ENCODE peak calls at places on chromosomes 1 and 21, in ten cellular contexts. One of them, this sample, is unnamed.

GRCh38 chr1:17573518-17574041 is 34.1 kb downstream of the ARHGEF10L start:
- DNase-seq in AML-193: no peak
- DNase-seq in activated B cell treated with CpG ODN at 0.5 μM for 24 hours: no peak
- DNase-seq in Panc1: no peak
- DNase-seq in HS-5: no peak
- DNase-seq in NCI-H446 treated with DMSO at 0.1 percent for 48 hours: no peak
- DNase-seq in activated gamma-delta T cell treated with anti-CD3 and anti-CD28 coated beads, Interleukin-2, amount 50 U/mL, for 16 hours: no peak
- DNase-seq in stimulated activated CD4-positive, alpha-beta T cell treated with anti-CD3 and anti-CD28 coated beads, Interleukin-15, amount 100 ng/mL, for 1 hour: no peak
- DNase-seq in endothelial cell of umbilical vein: no peak
- DNase-seq in AG10803: no peak
- DNase-seq in this sample: no peak

GRCh38 chr1:25167269-25168192 is 64.8 kb downstream of the SYF2 start:
- DNase-seq in AML-193: no peak
- DNase-seq in activated B cell treated with CpG ODN at 0.5 μM for 24 hours: no peak
- DNase-seq in Panc1: no peak
- DNase-seq in HS-5: no peak
- DNase-seq in NCI-H446 treated with DMSO at 0.1 percent for 48 hours: no peak
- DNase-seq in activated gamma-delta T cell treated with anti-CD3 and anti-CD28 coated beads, Interleukin-2, amount 50 U/mL, for 16 hours: no peak
- DNase-seq in stimulated activated CD4-positive, alpha-beta T cell treated with anti-CD3 and anti-CD28 coated beads, Interleukin-15, amount 100 ng/mL, for 1 hour: no peak
- DNase-seq in endothelial cell of umbilical vein: no peak
- DNase-seq in AG10803: no peak
- DNase-seq in this sample: no peak

GRCh38 chr1:1232224-1232800 is at the start of gene B3GALT6:
- DNase-seq in AML-193: no peak
- DNase-seq in activated B cell treated with CpG ODN at 0.5 μM for 24 hours: no peak
- DNase-seq in Panc1: no peak
- DNase-seq in HS-5: no peak
- DNase-seq in NCI-H446 treated with DMSO at 0.1 percent for 48 hours: no peak
- DNase-seq in activated gamma-delta T cell treated with anti-CD3 and anti-CD28 coated beads, Interleukin-2, amount 50 U/mL, for 16 hours: no peak
- DNase-seq in stimulated activated CD4-positive, alpha-beta T cell treated with anti-CD3 and anti-CD28 coated beads, Interleukin-15, amount 100 ng/mL, for 1 hour: no peak
- DNase-seq in endothelial cell of umbilical vein: no peak
- DNase-seq in AG10803: no peak
- DNase-seq in this sample: no peak

GRCh38 chr1:180941518-180942275 is 29.0 kb downstream of the KIAA1614 start:
- DNase-seq in AML-193: no peak
- DNase-seq in activated B cell treated with CpG ODN at 0.5 μM for 24 hours: no peak
- DNase-seq in Panc1: no peak
- DNase-seq in HS-5: no peak
- DNase-seq in NCI-H446 treated with DMSO at 0.1 percent for 48 hours: no peak
- DNase-seq in activated gamma-delta T cell treated with anti-CD3 and anti-CD28 coated beads, Interleukin-2, amount 50 U/mL, for 16 hours: no peak
- DNase-seq in stimulated activated CD4-positive, alpha-beta T cell treated with anti-CD3 and anti-CD28 coated beads, Interleukin-15, amount 100 ng/mL, for 1 hour: no peak
- DNase-seq in endothelial cell of umbilical vein: no peak
- DNase-seq in AG10803: no peak
- DNase-seq in this sample: no peak

GRCh38 chr1:203640723-203641523 is 14.3 kb downstream of the ATP2B4 start:
- DNase-seq in AML-193: no peak
- DNase-seq in activated B cell treated with CpG ODN at 0.5 μM for 24 hours: no peak
- DNase-seq in Panc1: no peak
- DNase-seq in HS-5: no peak
- DNase-seq in NCI-H446 treated with DMSO at 0.1 percent for 48 hours: peak; percentile 32
- DNase-seq in activated gamma-delta T cell treated with anti-CD3 and anti-CD28 coated beads, Interleukin-2, amount 50 U/mL, for 16 hours: no peak
- DNase-seq in stimulated activated CD4-positive, alpha-beta T cell treated with anti-CD3 and anti-CD28 coated beads, Interleukin-15, amount 100 ng/mL, for 1 hour: no peak
- DNase-seq in endothelial cell of umbilical vein: no peak
- DNase-seq in AG10803: no peak
- DNase-seq in this sample: no peak

GRCh38 chr1:206706298-206706791 is 21.6 kb downstream of the MAPKAPK2 start:
- DNase-seq in AML-193: no peak
- DNase-seq in activated B cell treated with CpG ODN at 0.5 μM for 24 hours: no peak
- DNase-seq in Panc1: no peak
- DNase-seq in HS-5: no peak
- DNase-seq in NCI-H446 treated with DMSO at 0.1 percent for 48 hours: peak; percentile 81
- DNase-seq in activated gamma-delta T cell treated with anti-CD3 and anti-CD28 coated beads, Interleukin-2, amount 50 U/mL, for 16 hours: no peak
- DNase-seq in stimulated activated CD4-positive, alpha-beta T cell treated with anti-CD3 and anti-CD28 coated beads, Interleukin-15, amount 100 ng/mL, for 1 hour: peak; percentile 14
- DNase-seq in endothelial cell of umbilical vein: no peak
- DNase-seq in AG10803: peak; percentile 90
- DNase-seq in this sample: no peak

GRCh38 chr1:15214507-15214906 is 32.5 kb upstream of the FHAD1 start:
- DNase-seq in AML-193: no peak
- DNase-seq in activated B cell treated with CpG ODN at 0.5 μM for 24 hours: no peak
- DNase-seq in Panc1: no peak
- DNase-seq in HS-5: no peak
- DNase-seq in NCI-H446 treated with DMSO at 0.1 percent for 48 hours: no peak
- DNase-seq in activated gamma-delta T cell treated with anti-CD3 and anti-CD28 coated beads, Interleukin-2, amount 50 U/mL, for 16 hours: no peak
- DNase-seq in stimulated activated CD4-positive, alpha-beta T cell treated with anti-CD3 and anti-CD28 coated beads, Interleukin-15, amount 100 ng/mL, for 1 hour: no peak
- DNase-seq in endothelial cell of umbilical vein: no peak
- DNase-seq in AG10803: peak; percentile 66
- DNase-seq in this sample: no peak

GRCh38 chr1:243798726-243799125 is 51.3 kb downstream of the AKT3 start:
- DNase-seq in AML-193: no peak
- DNase-seq in activated B cell treated with CpG ODN at 0.5 μM for 24 hours: no peak
- DNase-seq in Panc1: no peak
- DNase-seq in HS-5: peak; percentile 91
- DNase-seq in NCI-H446 treated with DMSO at 0.1 percent for 48 hours: no peak
- DNase-seq in activated gamma-delta T cell treated with anti-CD3 and anti-CD28 coated beads, Interleukin-2, amount 50 U/mL, for 16 hours: no peak
- DNase-seq in stimulated activated CD4-positive, alpha-beta T cell treated with anti-CD3 and anti-CD28 coated beads, Interleukin-15, amount 100 ng/mL, for 1 hour: no peak
- DNase-seq in endothelial cell of umbilical vein: peak; percentile 7
- DNase-seq in AG10803: peak; percentile 88
- DNase-seq in this sample: no peak

GRCh38 chr21:41895643-41896493 is 16.7 kb upstream of the PRDM15 start:
- DNase-seq in AML-193: no peak
- DNase-seq in activated B cell treated with CpG ODN at 0.5 μM for 24 hours: no peak
- DNase-seq in Panc1: no peak
- DNase-seq in HS-5: no peak
- DNase-seq in NCI-H446 treated with DMSO at 0.1 percent for 48 hours: no peak
- DNase-seq in activated gamma-delta T cell treated with anti-CD3 and anti-CD28 coated beads, Interleukin-2, amount 50 U/mL, for 16 hours: peak; percentile 34
- DNase-seq in stimulated activated CD4-positive, alpha-beta T cell treated with anti-CD3 and anti-CD28 coated beads, Interleukin-15, amount 100 ng/mL, for 1 hour: peak; percentile 22
- DNase-seq in endothelial cell of umbilical vein: peak; percentile 29
- DNase-seq in AG10803: no peak
- DNase-seq in this sample: no peak

GRCh38 chr1:72498393-72498792 is 216.1 kb upstream of the NEGR1 start:
- DNase-seq in AML-193: peak; percentile 15
- DNase-seq in activated B cell treated with CpG ODN at 0.5 μM for 24 hours: no peak
- DNase-seq in Panc1: no peak
- DNase-seq in HS-5: no peak
- DNase-seq in NCI-H446 treated with DMSO at 0.1 percent for 48 hours: no peak
- DNase-seq in activated gamma-delta T cell treated with anti-CD3 and anti-CD28 coated beads, Interleukin-2, amount 50 U/mL, for 16 hours: no peak
- DNase-seq in stimulated activated CD4-positive, alpha-beta T cell treated with anti-CD3 and anti-CD28 coated beads, Interleukin-15, amount 100 ng/mL, for 1 hour: no peak
- DNase-seq in endothelial cell of umbilical vein: no peak
- DNase-seq in AG10803: peak; percentile 18
- DNase-seq in this sample: no peak

GRCh38 chr1:112247971-112248370 is 148.0 kb upstream of the CTTNBP2NL start:
- DNase-seq in AML-193: no peak
- DNase-seq in activated B cell treated with CpG ODN at 0.5 μM for 24 hours: no peak
- DNase-seq in Panc1: no peak
- DNase-seq in HS-5: no peak
- DNase-seq in NCI-H446 treated with DMSO at 0.1 percent for 48 hours: no peak
- DNase-seq in activated gamma-delta T cell treated with anti-CD3 and anti-CD28 coated beads, Interleukin-2, amount 50 U/mL, for 16 hours: no peak
- DNase-seq in stimulated activated CD4-positive, alpha-beta T cell treated with anti-CD3 and anti-CD28 coated beads, Interleukin-15, amount 100 ng/mL, for 1 hour: no peak
- DNase-seq in endothelial cell of umbilical vein: no peak
- DNase-seq in AG10803: no peak
- DNase-seq in this sample: no peak

GRCh38 chr1:241240084-241240483 is 116.9 kb downstream of the RGS7 start:
- DNase-seq in AML-193: no peak
- DNase-seq in activated B cell treated with CpG ODN at 0.5 μM for 24 hours: no peak
- DNase-seq in Panc1: no peak
- DNase-seq in HS-5: no peak
- DNase-seq in NCI-H446 treated with DMSO at 0.1 percent for 48 hours: no peak
- DNase-seq in activated gamma-delta T cell treated with anti-CD3 and anti-CD28 coated beads, Interleukin-2, amount 50 U/mL, for 16 hours: no peak
- DNase-seq in stimulated activated CD4-positive, alpha-beta T cell treated with anti-CD3 and anti-CD28 coated beads, Interleukin-15, amount 100 ng/mL, for 1 hour: no peak
- DNase-seq in endothelial cell of umbilical vein: no peak
- DNase-seq in AG10803: no peak
- DNase-seq in this sample: no peak

GRCh38 chr1:160161965-160162705 is 10.7 kb downstream of the ATP1A4 start:
- DNase-seq in AML-193: peak; percentile 44
- DNase-seq in activated B cell treated with CpG ODN at 0.5 μM for 24 hours: no peak
- DNase-seq in Panc1: no peak
- DNase-seq in HS-5: no peak
- DNase-seq in NCI-H446 treated with DMSO at 0.1 percent for 48 hours: no peak
- DNase-seq in activated gamma-delta T cell treated with anti-CD3 and anti-CD28 coated beads, Interleukin-2, amount 50 U/mL, for 16 hours: no peak
- DNase-seq in stimulated activated CD4-positive, alpha-beta T cell treated with anti-CD3 and anti-CD28 coated beads, Interleukin-15, amount 100 ng/mL, for 1 hour: no peak
- DNase-seq in endothelial cell of umbilical vein: peak; percentile 34
- DNase-seq in AG10803: peak; percentile 31
- DNase-seq in this sample: no peak

GRCh38 chr1:24970926-24971530 is 41.0 kb upstream of the RUNX3 start:
- DNase-seq in AML-193: no peak
- DNase-seq in activated B cell treated with CpG ODN at 0.5 μM for 24 hours: no peak
- DNase-seq in Panc1: no peak
- DNase-seq in HS-5: no peak
- DNase-seq in NCI-H446 treated with DMSO at 0.1 percent for 48 hours: no peak
- DNase-seq in activated gamma-delta T cell treated with anti-CD3 and anti-CD28 coated beads, Interleukin-2, amount 50 U/mL, for 16 hours: no peak
- DNase-seq in stimulated activated CD4-positive, alpha-beta T cell treated with anti-CD3 and anti-CD28 coated beads, Interleukin-15, amount 100 ng/mL, for 1 hour: no peak
- DNase-seq in endothelial cell of umbilical vein: no peak
- DNase-seq in AG10803: no peak
- DNase-seq in this sample: no peak

GRCh38 chr1:91611498-91611917 is 110.9 kb downstream of the CDC7 start:
- DNase-seq in AML-193: no peak
- DNase-seq in activated B cell treated with CpG ODN at 0.5 μM for 24 hours: no peak
- DNase-seq in Panc1: no peak
- DNase-seq in HS-5: no peak
- DNase-seq in NCI-H446 treated with DMSO at 0.1 percent for 48 hours: no peak
- DNase-seq in activated gamma-delta T cell treated with anti-CD3 and anti-CD28 coated beads, Interleukin-2, amount 50 U/mL, for 16 hours: no peak
- DNase-seq in stimulated activated CD4-positive, alpha-beta T cell treated with anti-CD3 and anti-CD28 coated beads, Interleukin-15, amount 100 ng/mL, for 1 hour: no peak
- DNase-seq in endothelial cell of umbilical vein: no peak
- DNase-seq in AG10803: peak; percentile 43
- DNase-seq in this sample: no peak